ENCODE peak calls at places on chromosomes 5 and 9, in four cellular contexts. F is CD8-positive, alpha-beta memory T cell; I is transverse colon; Z is kidney. K is an unnamed sample. For H3K4me1, the result is how much of the 10 kb centered on the place peaks cover.

GRCh38 chr5:43242196-43242595 is 50.2 kb downstream of the NIM1K start:
- DNase-seq in F (no peak), I (no peak), Z (no peak), K (no peak)

GRCh38 chr9:35923927-35924763 is 14.9 kb downstream of the SPAAR start:
- DNase-seq in F (no peak), I (no peak), Z (no peak), K (peak)

GRCh38 chr5:150000990-150001659 is 586 bp downstream of the HMGXB3 start:
- DNase-seq in F (peak), I (peak), Z (peak), K (peak)

GRCh38 chr9:37531699-37532098 is 44.5 kb downstream of the FBXO10 start:
- DNase-seq in F (peak), I (peak), Z (no peak), K (peak)

GRCh38 chr5:31408814-31409213 is 123.1 kb downstream of the DROSHA start:
- DNase-seq in F (no peak), I (no peak), Z (no peak), K (peak)

GRCh38 chr9:21015122-21015815 is 16.2 kb downstream of the HACD4 start:
- DNase-seq in F (no peak), I (no peak), Z (no peak), K (no peak)

GRCh38 chr5:72224946-72225427 is 95.1 kb downstream of the MRPS27 start:
- DNase-seq in F (no peak), I (no peak), Z (no peak), K (peak)

GRCh38 chr9:133579601-133580415 is 29.4 kb downstream of the FAM163B start:
- DNase-seq in F (no peak), I (no peak), Z (no peak), K (no peak)

GRCh38 chr5:169906745-169907649 is 73.3 kb downstream of the INSYN2B start:
- DNase-seq in F (no peak), I (no peak), Z (no peak), K (peak)

GRCh38 chr9:133581553-133582343 is 27.4 kb downstream of the FAM163B start:
- DNase-seq in F (no peak), I (no peak), Z (no peak), K (no peak)

GRCh38 chr5:133331866-133332731 is 280.2 kb downstream of the FSTL4 start:
- DNase-seq in F (no peak), I (no peak), Z (peak), K (no peak)

GRCh38 chr5:97266576-97266975 is 83.5 kb upstream of the RIOK2 start:
- DNase-seq in F (no peak), I (no peak), Z (no peak), K (no peak)

GRCh38 chr9:38724749-38725148 is 4.8 kb upstream of the FAM240B start:
- DNase-seq in F (no peak), I (no peak), Z (no peak), K (no peak)

GRCh38 chr5:11222169-11222568 is 461.1 kb upstream of the DAP start:
- DNase-seq in F (peak), I (no peak), Z (no peak), K (peak)

GRCh38 chr5:131268758-131269370 is 5.0 kb downstream of the CDC42SE2 start:
- DNase-seq in F (no peak), I (no peak), Z (no peak), K (no peak)
- H3K4me1 ChIP-seq in F (half or more), I (half or more), Z (under half), K (under half)

DNA sequence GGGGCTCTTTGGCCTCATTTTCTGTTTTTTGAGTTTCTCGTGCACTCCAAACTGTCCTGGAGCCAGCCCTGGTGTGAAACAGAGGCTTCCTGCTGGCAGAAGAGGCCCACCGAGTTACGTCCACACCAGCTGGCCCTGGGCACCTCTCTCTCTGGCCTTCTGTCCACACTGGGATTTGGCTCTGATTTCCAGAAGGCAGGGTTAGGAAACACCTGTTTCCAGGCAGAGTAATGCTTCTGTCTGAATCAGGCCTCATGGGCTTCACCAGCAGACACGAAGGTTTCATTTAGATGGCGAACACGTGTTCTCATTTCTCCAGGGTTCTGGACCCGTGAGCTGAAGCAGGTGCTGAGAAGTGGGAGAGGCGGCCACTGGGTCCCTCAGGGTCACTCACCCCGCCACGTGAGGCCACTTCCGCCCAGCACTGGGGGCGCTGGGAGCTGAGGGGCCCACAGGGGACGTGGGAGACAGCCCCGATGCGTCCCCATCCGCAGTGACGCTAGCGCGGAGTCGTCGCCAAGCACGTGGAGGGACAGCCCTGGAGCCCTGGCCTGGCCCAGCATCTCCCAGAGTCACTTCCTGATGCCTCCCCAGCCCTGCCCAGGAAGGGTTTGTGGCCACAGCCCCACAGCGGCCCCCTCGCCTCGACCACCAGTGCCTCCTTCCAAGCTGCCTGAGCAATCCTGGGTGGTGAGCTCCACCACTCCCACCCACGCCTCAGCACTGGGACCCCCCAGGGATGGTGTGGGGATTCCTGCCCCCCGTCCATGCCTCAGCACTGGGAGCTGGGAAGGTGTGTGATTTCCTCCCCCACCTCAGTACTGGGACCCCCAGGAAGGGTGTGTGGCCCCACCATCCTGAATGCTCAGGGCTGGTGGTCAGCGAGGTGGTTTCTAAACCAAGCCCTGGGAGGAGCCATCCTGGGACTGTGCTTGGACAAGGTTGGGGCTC is 4.9 kb upstream of the LRRC14B start:
- DNase-seq in F (no peak), I (no peak), Z (peak), K (peak)
- H3K4me1 ChIP-seq in F (under half), I (under half), Z (under half), K (under half)

GRCh38 chr9:95031711-95032461 is 285.6 kb downstream of the FANCC start:
- DNase-seq in F (no peak), I (no peak), Z (no peak), K (no peak)

GRCh38 chr9:95032580-95033298 is 284.8 kb downstream of the FANCC start:
- DNase-seq in F (no peak), I (no peak), Z (no peak), K (no peak)

GRCh38 chr9:95030344-95030743 is 287.2 kb downstream of the FANCC start:
- DNase-seq in F (no peak), I (no peak), Z (no peak), K (no peak)

GRCh38 chr9:95029720-95030119 is 287.8 kb downstream of the FANCC start:
- DNase-seq in F (no peak), I (no peak), Z (no peak), K (no peak)

DNA sequence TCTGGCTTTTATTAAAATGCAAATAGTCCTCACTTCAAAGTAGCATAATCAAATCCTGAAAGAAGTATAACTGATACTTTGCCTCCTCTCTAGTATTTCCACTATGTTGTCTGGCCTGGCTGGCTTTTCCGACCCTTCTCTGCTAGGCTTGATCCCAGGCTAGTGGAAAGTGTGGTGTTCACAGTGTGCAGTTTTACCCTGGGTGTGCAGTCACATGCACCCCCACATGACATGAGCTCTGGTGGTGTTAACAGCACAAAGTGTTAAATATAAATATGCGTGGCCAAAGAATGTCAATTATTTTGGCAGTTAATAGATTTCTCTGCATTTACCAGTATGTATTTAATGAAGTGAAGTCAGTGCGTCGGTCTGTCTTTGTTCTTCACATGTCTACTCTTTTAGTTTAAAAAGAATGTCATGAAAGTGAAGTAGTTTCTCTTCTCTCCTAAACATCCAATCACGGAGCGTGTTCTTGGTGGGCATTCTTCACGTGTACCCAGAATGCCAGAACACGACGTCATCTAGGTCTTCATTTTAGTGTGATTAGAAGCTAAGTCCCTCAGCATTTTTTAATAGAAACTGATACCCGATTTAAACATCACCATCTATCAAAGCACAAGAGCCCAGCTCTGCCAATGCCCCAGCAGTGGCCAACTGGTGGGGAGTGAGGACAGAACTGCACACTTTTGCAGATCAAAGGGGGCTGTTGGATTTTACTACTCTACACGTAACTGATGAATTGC is 286.4 kb downstream of the FANCC start:
- DNase-seq in F (no peak), I (no peak), Z (no peak), K (no peak)
- H3K4me1 ChIP-seq in F (under half), I (half or more), Z (under half), K (half or more)

DNA sequence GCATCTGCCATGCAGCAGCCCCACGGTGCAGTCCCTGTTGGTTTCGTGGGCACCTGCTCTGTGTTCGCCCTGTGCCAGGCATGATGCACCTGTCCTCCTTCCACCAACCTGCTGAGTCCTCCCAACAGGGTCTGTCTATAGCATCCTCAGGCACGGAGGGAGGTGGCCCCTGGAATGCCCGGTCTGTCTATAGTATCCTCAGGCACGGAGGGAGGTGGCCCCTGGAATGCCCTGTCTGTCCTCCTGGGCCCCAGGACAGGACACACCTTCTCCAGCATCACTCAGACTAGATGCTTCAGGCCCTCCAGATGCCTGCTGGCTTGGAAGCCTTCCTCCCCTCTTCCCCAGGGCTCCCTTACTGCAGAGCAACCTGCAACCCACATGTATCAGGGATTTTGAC is 9.9 kb upstream of the PHYHD1 start:
- DNase-seq in F (no peak), I (no peak), Z (no peak), K (peak)
- H3K4me1 ChIP-seq in F (half or more), I (under half), Z (under half), K (under half)

GRCh38 chr5:172662596-172662995 is 21.5 kb downstream of the NEURL1B start:
- DNase-seq in F (no peak), I (no peak), Z (no peak), K (peak)

GRCh38 chr5:172666251-172666650 is 25.2 kb downstream of the NEURL1B start:
- DNase-seq in F (no peak), I (no peak), Z (no peak), K (peak)

GRCh38 chr5:172665049-172665541 is 24.0 kb downstream of the NEURL1B start:
- DNase-seq in F (no peak), I (no peak), Z (no peak), K (peak)

GRCh38 chr5:172661536-172661935 is 20.5 kb downstream of the NEURL1B start:
- DNase-seq in F (no peak), I (no peak), Z (no peak), K (peak)

GRCh38 chr5:172664018-172664417 is 23.0 kb downstream of the NEURL1B start:
- DNase-seq in F (no peak), I (no peak), Z (no peak), K (peak)
- H3K4me1 ChIP-seq in F (under half), I (half or more), Z (under half), K (under half)

DNA sequence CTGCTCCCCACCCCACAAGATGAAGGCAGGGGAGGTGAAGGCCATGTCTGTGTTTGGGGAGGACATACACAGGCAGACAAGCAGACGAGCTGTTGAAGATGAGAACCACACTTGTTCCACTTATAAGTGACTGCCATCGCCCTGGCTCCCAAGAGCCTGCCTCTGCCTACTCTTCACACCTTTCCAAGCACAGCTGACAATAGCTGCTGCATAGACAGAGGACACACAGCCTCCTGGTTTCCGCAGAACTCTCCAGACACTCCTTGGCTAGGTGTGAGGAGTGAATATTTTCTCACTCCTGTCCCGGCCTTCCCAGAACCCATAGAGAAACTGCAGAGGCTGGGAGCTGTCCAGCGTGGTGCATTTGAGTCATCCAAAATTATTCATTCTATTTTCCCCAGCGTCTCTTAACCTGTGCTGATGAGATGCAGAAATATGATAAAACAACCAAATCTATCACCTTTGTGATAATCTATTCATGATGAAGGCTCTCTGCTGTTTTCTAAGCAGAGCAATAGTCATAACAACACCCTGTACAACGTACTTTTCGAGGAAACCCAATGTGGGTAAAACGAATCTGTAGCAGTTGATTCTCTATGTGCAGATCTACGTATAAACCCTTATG is 24.7 kb downstream of the KLF9 start:
- DNase-seq in F (no peak), I (no peak), Z (no peak), K (no peak)
- H3K4me1 ChIP-seq in F (half or more), I (half or more), Z (under half), K (under half)

GRCh38 chr9:77726814-77727213 is 78.7 kb upstream of the GNA14 start:
- DNase-seq in F (no peak), I (no peak), Z (no peak), K (peak)

GRCh38 chr9:77729177-77729576 is 81.1 kb upstream of the GNA14 start:
- DNase-seq in F (no peak), I (no peak), Z (no peak), K (no peak)

GRCh38 chr9:77726289-77726688 is 78.2 kb upstream of the GNA14 start:
- DNase-seq in F (no peak), I (no peak), Z (no peak), K (peak)

GRCh38 chr9:77725051-77725702 is 77.1 kb upstream of the GNA14 start:
- DNase-seq in F (no peak), I (no peak), Z (no peak), K (no peak)

DNA sequence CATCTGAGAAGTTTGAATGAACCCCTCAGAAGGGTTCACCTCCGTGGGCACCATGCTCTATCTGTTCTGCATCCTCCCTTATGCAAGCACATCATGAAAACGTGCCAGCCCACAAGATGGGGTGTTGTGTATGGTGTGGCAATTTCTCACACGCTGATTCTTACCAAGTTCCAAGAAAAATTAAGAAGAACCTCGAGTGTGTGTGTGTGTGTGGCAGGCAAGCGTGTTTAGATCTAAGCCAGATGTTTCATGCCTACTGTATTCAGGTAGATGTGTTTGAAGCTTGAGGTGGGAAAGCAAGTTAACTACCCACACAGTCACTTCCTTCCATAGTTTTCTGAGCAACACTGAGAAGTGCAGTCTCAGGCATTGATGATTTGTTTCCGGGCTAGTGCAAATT is 77.7 kb upstream of the GNA14 start:
- DNase-seq in F (no peak), I (no peak), Z (no peak), K (no peak)
- H3K4me1 ChIP-seq in F (under half), I (under half), Z (under half), K (under half)

GRCh38 chr9:98168952-98169488 is 23.4 kb downstream of the CORO2A start:
- DNase-seq in F (no peak), I (peak), Z (no peak), K (peak)

GRCh38 chr9:98171176-98171925 is 21.1 kb downstream of the CORO2A start:
- DNase-seq in F (no peak), I (no peak), Z (no peak), K (peak)

GRCh38 chr9:98172604-98173003 is 19.8 kb downstream of the CORO2A start:
- DNase-seq in F (no peak), I (no peak), Z (no peak), K (peak)

GRCh38 chr9:98164912-98165311 is 27.5 kb downstream of the CORO2A start:
- DNase-seq in F (no peak), I (no peak), Z (no peak), K (no peak)

DNA sequence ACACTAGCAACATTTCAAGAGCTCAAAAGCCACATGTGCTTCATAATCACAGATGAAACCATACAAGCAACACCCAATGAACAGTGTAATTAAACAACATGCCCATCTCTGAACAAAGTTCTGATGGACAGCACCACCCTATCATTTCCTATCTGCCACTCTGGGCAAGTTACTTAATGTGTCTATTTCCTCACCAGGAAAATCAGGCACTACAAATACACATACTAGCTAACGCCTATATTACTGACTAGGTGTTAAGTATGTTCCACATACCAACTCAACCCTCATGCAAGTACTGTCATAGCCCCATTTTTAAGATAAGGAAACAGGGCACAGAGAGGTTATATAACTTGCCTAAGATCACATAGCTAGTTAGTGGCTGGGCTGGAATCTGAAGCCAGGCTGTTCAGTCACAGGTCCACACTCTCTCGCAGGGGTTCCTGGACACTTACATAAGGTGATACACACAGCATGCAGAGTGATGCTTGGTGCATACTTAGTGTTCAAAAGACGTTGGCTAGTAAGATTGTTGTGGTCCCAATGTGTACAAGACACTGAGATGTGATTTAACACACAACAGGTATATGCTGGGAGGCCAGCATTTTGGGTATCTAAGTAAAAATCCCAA is 24.2 kb downstream of the CORO2A start:
- DNase-seq in F (no peak), I (no peak), Z (no peak), K (peak)
- H3K4me1 ChIP-seq in F (under half), I (under half), Z (under half), K (under half)

GRCh38 chr5:157282150-157282549 is 16.2 kb downstream of the CYFIP2 start:
- DNase-seq in F (no peak), I (no peak), Z (no peak), K (no peak)
- H3K4me1 ChIP-seq in F (half or more), I (under half), Z (under half), K (under half)

K was measured in osteoblast.